ENCODE peak calls at places on chromosome 13, in ten cellular contexts. M is A549, G is heart left ventricle, D is endothelial cell of umbilical vein, Z is sigmoid colon, T is IMR-90, H is stomach, L is body of pancreas, O is adrenal gland, X is breast epithelium. Q is an unnamed sample.

GRCh38 chr13:73778242-73778864 is 355.9 kb downstream of the KLF12 start:
- DNase-seq in M (no peak), G (no peak), D (no peak), Z (no peak), T (no peak), H (no peak), L (no peak), O (no peak), X (no peak), Q (no peak)

GRCh38 chr13:95926231-95926630 is 127.0 kb downstream of the UGGT2 start:
- DNase-seq in M (no peak), G (no peak), D (peak), Z (no peak), T (no peak), H (no peak), L (no peak), O (no peak), X (no peak), Q (no peak)

GRCh38 chr13:27419333-27419732 is 5.1 kb upstream of the GTF3A start:
- DNase-seq in M (no peak), G (no peak), D (no peak), Z (no peak), T (peak), H (no peak), L (no peak), O (no peak), X (no peak), Q (no peak)

GRCh38 chr13:103078145-103078544 is 11.9 kb upstream of the SLC10A2 start:
- DNase-seq in M (no peak), G (no peak), D (no peak), Z (no peak), T (no peak), H (no peak), L (no peak), O (no peak), X (no peak), Q (no peak)

GRCh38 chr13:29501674-29502073 is 93.8 kb downstream of the SLC7A1 start:
- DNase-seq in M (no peak), G (no peak), D (no peak), Z (no peak), T (no peak), H (no peak), L (no peak), O (no peak), X (no peak), Q (no peak)

GRCh38 chr13:98877466-98877865 is 100.4 kb downstream of the DOCK9 start:
- DNase-seq in M (no peak), G (no peak), D (no peak), Z (no peak), T (no peak), H (no peak), L (no peak), O (no peak), X (no peak), Q (no peak)

GRCh38 chr13:30616927-30617314 is 799 bp upstream of the USPL1 start:
- DNase-seq in M (peak), G (peak), D (peak), Z (peak), T (peak), H (peak), L (peak), O (peak), X (peak), Q (peak)

GRCh38 chr13:59510377-59510776 is 653.4 kb downstream of the DIAPH3 start:
- DNase-seq in M (no peak), G (no peak), D (no peak), Z (no peak), T (no peak), H (no peak), L (no peak), O (no peak), X (no peak), Q (no peak)

GRCh38 chr13:39448831-39449230 is 154.2 kb downstream of the LHFPL6 start:
- DNase-seq in M (no peak), G (no peak), D (no peak), Z (no peak), T (no peak), H (no peak), L (no peak), O (no peak), X (no peak), Q (no peak)

GRCh38 chr13:112333756-112334543 is 42.2 kb upstream of the SPACA7 start:
- DNase-seq in M (peak), G (no peak), D (no peak), Z (no peak), T (no peak), H (no peak), L (no peak), O (peak), X (no peak), Q (no peak)

GRCh38 chr13:45674908-45675307 is 27.2 kb upstream of the CBY2 start:
- DNase-seq in M (no peak), G (no peak), D (no peak), Z (no peak), T (peak), H (no peak), L (no peak), O (no peak), X (peak), Q (no peak)

GRCh38 chr13:104295537-104295936 is 1229.3 kb upstream of the SLC10A2 start:
- DNase-seq in M (no peak), G (no peak), D (no peak), Z (no peak), T (no peak), H (no peak), L (no peak), O (no peak), X (no peak), Q (no peak)

GRCh38 chr13:52827839-52828238 is 20.6 kb downstream of the PCDH8 start:
- DNase-seq in M (no peak), G (no peak), D (no peak), Z (no peak), T (no peak), H (no peak), L (no peak), O (no peak), X (no peak), Q (no peak)

DNA sequence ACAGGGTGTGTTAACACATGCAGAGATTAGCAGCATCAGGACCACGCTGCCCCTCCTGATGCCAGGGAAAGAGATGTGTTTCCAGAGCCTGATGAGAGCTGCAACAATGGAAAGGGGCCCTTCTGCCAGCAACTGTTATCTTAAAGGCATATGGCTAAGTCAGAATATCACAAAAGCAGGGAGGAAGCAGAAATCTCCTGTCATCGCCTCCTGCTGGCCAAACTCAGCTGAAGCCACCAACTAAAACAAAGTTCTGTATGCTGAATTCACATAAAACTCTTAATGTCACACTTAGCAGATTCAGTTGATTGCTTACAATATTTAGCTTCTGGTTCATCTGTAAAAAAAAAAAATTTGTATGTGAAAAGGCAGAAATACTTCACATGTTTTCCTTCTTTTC is 178.2 kb downstream of the GPC5 start:
- DNase-seq in M (peak), G (no peak), D (no peak), Z (no peak), T (no peak), H (no peak), L (no peak), O (no peak), X (no peak), Q (no peak)
- TF ChIP-seq POLR2A in M (no peak), G (no peak), D (no peak), Z (no peak), T (no peak), H (no peak), L (no peak), O (no peak), X (no peak), Q (no peak)

GRCh38 chr13:84445776-84446175 is 563.5 kb upstream of the SLITRK1 start:
- DNase-seq in M (no peak), G (no peak), D (no peak), Z (no peak), T (peak), H (no peak), L (no peak), O (no peak), X (no peak), Q (no peak)

GRCh38 chr13:84446972-84447700 is 564.9 kb upstream of the SLITRK1 start:
- DNase-seq in M (no peak), G (no peak), D (no peak), Z (no peak), T (no peak), H (no peak), L (peak), O (no peak), X (no peak), Q (no peak)

GRCh38 chr13:84439108-84439507 is 556.8 kb upstream of the SLITRK1 start:
- DNase-seq in M (no peak), G (no peak), D (no peak), Z (no peak), T (peak), H (no peak), L (no peak), O (no peak), X (no peak), Q (no peak)

DNA sequence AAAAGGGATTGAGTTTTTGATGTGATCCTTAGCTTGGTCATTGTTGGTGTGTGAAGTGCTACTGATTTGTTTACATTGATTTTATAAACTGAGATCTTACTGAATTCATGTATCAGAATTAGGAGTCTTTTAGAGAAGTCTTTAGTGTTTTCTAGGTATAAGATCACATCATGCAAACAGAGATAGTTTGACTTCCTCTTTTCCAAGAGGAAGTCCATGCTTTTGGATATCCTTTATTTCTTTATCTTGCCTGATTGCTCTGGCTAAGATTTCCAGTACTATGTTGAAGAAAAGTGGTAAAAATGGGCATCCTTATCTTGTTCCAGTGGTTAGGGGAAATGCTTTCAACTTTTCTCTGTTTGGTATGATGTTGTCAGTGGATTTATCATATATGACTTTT is 561.2 kb upstream of the SLITRK1 start:
- DNase-seq in M (no peak), G (no peak), D (no peak), Z (no peak), T (no peak), H (no peak), L (no peak), O (no peak), X (no peak), Q (no peak)
- H3K27ac ChIP-seq in M (no peak), G (no peak), D (no peak), Z (no peak), T (no peak), H (no peak), L (no peak), O (no peak), X (no peak), Q (no peak)

GRCh38 chr13:111317571-111318360 is 2.7 kb upstream of the TEX29 start:
- DNase-seq in M (no peak), G (no peak), D (no peak), Z (no peak), T (no peak), H (no peak), L (no peak), O (no peak), X (no peak), Q (no peak)

GRCh38 chr13:111322001-111322915 is 1.8 kb downstream of the TEX29 start:
- DNase-seq in M (no peak), G (no peak), D (no peak), Z (peak), T (no peak), H (peak), L (no peak), O (no peak), X (no peak), Q (no peak)

GRCh38 chr13:111318396-111318795 is 2.0 kb upstream of the TEX29 start:
- DNase-seq in M (no peak), G (no peak), D (no peak), Z (no peak), T (peak), H (no peak), L (no peak), O (no peak), X (no peak), Q (no peak)

GRCh38 chr13:111319521-111319920 is 921 bp upstream of the TEX29 start:
- DNase-seq in M (no peak), G (no peak), D (no peak), Z (peak), T (no peak), H (no peak), L (no peak), O (no peak), X (no peak), Q (no peak)

DNA sequence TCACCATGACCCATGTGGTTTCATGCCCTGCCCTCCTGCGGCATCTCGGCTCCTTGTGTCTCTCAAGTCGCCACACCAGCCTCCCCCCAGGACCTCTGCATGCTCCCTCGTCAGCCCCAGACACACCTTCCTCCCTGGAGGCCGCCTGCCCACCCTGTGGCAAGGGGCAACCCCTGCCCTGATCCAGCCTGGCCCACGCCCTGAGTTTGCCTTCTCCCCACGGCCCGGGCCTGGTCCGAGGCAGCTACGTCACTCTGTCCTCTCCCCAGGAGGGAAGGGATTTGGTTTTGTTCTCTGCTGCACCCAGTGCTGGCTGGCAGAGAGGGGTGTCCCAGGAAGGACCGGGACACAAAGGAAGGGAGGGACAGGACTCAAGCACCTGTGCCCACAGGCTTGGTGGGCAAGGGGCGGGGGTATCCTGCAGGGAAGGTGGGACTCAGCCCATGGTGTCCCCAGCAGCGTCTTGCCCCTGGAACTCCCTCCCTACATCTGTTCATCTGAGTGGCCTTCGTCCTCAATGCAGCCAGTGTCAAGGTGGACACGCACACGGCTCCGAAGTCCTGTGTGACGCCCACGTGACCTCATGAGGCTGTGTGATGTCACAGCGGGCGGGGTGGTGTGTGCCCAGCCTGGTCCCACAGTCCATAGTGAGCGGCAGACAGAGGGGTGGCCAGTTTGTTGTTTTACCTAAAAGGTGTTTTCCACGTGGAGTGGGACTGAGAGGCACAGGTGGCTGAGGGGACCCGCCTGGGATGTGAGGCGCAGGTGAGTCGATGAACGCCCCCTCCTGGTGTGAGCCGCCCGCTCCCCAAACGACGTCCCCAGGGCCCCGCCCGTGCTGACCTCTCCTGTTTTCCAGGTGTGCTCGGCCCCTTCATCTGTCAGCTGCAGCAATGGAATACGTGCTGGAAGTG is at the start of gene TEX29:
- DNase-seq in M (no peak), G (no peak), D (no peak), Z (peak), T (no peak), H (no peak), L (no peak), O (no peak), X (no peak), Q (no peak)
- TF ChIP-seq POLR2A in M (no peak), G (no peak), D (no peak), Z (no peak), T (no peak), H (no peak), L (no peak), O (no peak), X (no peak), Q (no peak)

GRCh38 chr13:48222358-48223015 is 10.5 kb upstream of the ITM2B start:
- DNase-seq in M (no peak), G (peak), D (no peak), Z (peak), T (peak), H (no peak), L (no peak), O (no peak), X (no peak), Q (peak)
- H3K27ac ChIP-seq in M (peak), G (peak), D (no peak), Z (peak), T (no peak), H (peak), L (no peak), O (peak), X (peak), Q (peak)

Q was measured in uterus.